ENCODE peak calls at places on chromosomes 11 and 22, in five cellular contexts. Q is GM12891, Z is SK-N-SH, G is H1, F is HepG2. X is an unnamed sample.

GRCh38 chr11:35223429-35223828 is 84.5 kb downstream of the CD44 start:
- DNase-seq in Q (no peak), Z (peak), G (no peak), F (no peak), X (no peak)

GRCh38 chr11:10538924-10539323 is 2.1 kb downstream of the RNF141 start:
- DNase-seq in Q (no peak), Z (no peak), G (no peak), F (no peak), X (no peak)

GRCh38 chr11:113163291-113164030 is 150.9 kb upstream of the TTC12 start:
- DNase-seq in Q (no peak), Z (no peak), G (no peak), F (no peak), X (no peak)

GRCh38 chr11:116072776-116073175 is 568.6 kb upstream of the CADM1 start:
- DNase-seq in Q (no peak), Z (peak), G (no peak), F (no peak), X (no peak)

GRCh38 chr11:10807629-10808552 is 835 bp downstream of the EIF4G2 start:
- DNase-seq in Q (no peak), Z (peak), G (no peak), F (peak), X (peak)

GRCh38 chr11:113664069-113664980 is 41.8 kb downstream of the TMPRSS5 start:
- DNase-seq in Q (no peak), Z (no peak), G (no peak), F (peak), X (no peak)

GRCh38 chr11:877565-877964 is 33.0 kb downstream of the CHID1 start:
- DNase-seq in Q (no peak), Z (peak), G (no peak), F (no peak), X (no peak)

GRCh38 chr11:37505406-37505805 is 907.4 kb upstream of the RAG2 start:
- DNase-seq in Q (no peak), Z (no peak), G (no peak), F (no peak), X (no peak)

GRCh38 chr11:45411221-45411946 is 125.2 kb upstream of the SYT13 start:
- DNase-seq in Q (no peak), Z (peak), G (no peak), F (no peak), X (no peak)

GRCh38 chr11:20274031-20274430 is 89.5 kb upstream of the HTATIP2 start:
- DNase-seq in Q (no peak), Z (no peak), G (no peak), F (no peak), X (no peak)

GRCh38 chr22:41638124-41638523 is 17.0 kb downstream of the XRCC6 start:
- DNase-seq in Q (no peak), Z (no peak), G (no peak), F (no peak), X (no peak)

DNA sequence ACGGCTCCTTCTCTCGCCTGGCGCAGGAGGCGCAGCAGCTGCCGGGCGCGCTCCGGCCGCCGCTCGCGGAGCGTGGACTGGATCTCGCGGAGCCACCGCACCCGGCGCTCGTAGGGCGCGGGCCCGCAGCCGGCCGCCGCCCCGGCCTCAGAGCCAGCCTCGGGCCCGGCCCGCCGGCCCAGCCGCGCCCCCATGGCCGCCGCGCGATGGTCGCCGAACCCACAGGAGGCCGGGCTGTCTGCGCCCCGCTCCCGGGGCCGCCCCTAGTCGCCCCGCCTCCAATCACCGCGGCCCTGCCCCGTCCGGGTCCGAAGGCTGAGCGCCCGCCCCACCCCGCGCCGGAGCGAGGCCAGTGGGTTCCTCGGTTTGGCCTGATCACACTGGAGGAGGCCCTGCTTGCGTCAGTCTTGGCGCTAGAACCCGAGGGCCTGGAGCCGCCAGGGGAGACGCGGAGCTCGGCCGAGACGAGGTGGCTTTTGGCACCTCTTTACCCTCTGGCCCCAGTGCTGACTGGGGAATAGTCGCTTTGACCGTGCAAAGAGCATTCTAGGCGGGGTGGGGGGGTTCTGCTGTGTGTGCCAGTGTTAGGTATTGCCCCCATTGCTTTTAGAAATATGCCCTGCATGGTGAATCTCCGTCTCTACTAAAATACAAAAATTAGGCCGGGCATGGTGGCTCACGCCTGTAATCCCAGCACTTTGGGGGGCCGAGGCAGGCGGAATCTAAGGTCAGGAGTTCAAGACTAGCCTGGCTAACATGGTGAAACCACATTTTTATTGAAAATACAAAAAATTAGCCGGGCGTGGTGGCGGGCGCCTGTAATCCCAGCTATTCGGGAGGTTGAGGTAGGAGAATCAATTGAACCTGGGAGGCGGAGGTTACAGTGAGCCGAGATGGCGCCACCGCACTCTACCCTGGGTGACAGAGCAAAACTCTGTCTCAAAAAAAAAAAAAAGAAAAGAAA is at the start of gene LRRC75B:
- DNase-seq in Q (peak), Z (peak), G (peak), F (peak), X (peak)
- TF ChIP-seq TAF1 in Q (no peak), Z (peak), G (peak), F (peak), X (no peak)

GRCh38 chr11:63641727-63642126 is 27.5 kb upstream of the PLAAT3 start:
- DNase-seq in Q (no peak), Z (no peak), G (no peak), F (no peak), X (no peak)
- TF ChIP-seq TAF1 in Q (no peak), Z (no peak), G (no peak), F (no peak), X (no peak)

GRCh38 chr11:2846056-2846455 is 39.5 kb downstream of the CDKN1C start:
- DNase-seq in Q (no peak), Z (no peak), G (no peak), F (no peak), X (no peak)

GRCh38 chr11:2842876-2843275 is 42.7 kb downstream of the CDKN1C start:
- DNase-seq in Q (no peak), Z (no peak), G (no peak), F (no peak), X (no peak)

GRCh38 chr11:2844996-2845395 is 40.6 kb downstream of the CDKN1C start:
- DNase-seq in Q (no peak), Z (no peak), G (no peak), F (no peak), X (no peak)

GRCh38 chr11:2843551-2843950 is 42.0 kb downstream of the CDKN1C start:
- DNase-seq in Q (no peak), Z (no peak), G (no peak), F (no peak), X (no peak)

DNA sequence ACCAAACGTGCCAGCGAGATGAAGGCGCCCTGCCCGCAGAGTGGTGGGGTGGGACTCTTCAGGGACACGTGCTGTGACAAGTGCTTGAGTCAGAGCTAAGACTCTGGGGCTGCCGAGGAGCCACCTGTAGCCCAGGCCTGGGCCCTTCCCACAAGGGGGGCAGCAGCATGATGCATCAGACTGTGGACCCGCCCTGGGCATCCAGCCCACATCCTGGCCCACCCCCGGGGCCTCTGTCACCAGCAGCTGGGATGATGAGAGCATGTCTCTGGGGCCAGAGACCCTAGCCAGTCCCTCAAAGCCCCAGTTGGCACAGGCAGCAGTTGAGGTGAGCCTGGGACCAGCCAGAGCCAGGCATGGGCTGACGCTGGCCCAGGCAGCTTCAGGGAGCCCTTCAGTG is 41.5 kb downstream of the CDKN1C start:
- DNase-seq in Q (no peak), Z (no peak), G (no peak), F (no peak), X (no peak)
- TF ChIP-seq TAF1 in Q (no peak), Z (no peak), G (no peak), F (no peak), X (no peak)

GRCh38 chr22:45320326-45320976 is 10.7 kb downstream of the FAM118A start:
- DNase-seq in Q (no peak), Z (no peak), G (no peak), F (no peak), X (no peak)
- TF ChIP-seq TAF1 in Q (no peak), Z (no peak), G (no peak), F (no peak), X (no peak)

DNA sequence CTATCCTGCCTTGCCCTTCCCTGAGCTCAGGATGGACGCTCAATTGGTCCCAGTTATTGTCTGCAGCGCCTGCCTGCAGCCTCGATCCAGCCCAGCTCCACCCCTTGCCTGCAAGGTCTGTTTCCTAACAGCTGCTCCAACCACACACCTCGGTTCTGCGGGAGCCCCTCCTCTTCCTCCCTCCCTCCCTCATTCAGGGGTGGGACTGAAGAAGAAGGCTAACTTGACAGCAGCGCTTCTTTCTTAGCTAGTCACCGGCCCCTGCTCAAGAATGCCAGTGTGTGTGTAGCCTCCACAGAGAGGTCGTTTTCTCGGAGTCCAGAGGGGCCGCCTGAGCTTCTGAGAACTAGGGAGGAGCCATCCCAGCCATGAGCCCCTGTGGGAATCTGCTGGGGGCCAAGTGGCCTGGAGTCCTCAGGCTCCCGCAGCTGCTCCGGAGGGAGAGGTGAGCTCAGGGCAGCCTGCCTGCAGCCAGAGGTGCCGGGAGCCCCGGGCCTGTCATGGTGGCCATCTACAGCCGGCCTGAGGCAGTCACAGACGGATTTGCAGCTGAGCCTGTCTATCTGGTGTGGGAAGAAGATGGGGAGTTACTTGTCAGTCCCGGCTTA is 36.1 kb downstream of the LIMK2 start:
- DNase-seq in Q (peak), Z (peak), G (peak), F (no peak), X (no peak)
- TF ChIP-seq TAF1 in Q (no peak), Z (peak), G (peak), F (no peak), X (no peak)

DNA sequence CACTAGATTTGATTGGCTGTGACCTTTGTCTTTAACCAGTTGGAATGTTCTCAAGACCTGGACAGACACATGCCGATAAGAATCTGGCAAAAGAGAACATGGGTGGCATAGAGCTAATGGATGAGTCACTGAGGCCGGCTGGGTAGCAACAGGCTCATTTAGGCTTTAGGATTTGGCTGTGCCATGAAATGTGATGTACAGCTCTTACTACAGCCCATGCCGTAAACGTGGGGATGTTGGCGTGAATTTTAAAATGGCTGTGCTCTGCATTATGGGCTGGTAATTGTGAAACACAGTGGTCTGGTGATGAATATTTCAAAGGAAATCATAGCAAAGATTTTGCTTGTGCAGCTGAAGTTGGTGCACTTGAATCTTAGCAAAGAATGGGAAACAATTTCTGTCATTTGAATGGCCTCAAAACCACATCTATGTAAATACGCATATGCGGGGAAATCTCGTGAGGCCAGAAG is 332.4 kb downstream of the TBC1D22A start:
- DNase-seq in Q (no peak), Z (no peak), G (no peak), F (no peak), X (no peak)
- TF ChIP-seq TAF1 in Q (no peak), Z (no peak), G (no peak), F (no peak), X (no peak)

X was measured in GM12892.